ENCODE peak calls at places on chromosomes 3 and 15, in nine cellular contexts. G, D, T, K, E, R, M, B and P are unnamed samples.

GRCh38 chr3:60434323-60434722 is 816.9 kb downstream of the FHIT start:
- DNase-seq in G (no peak), D (no peak), T (no peak), K (no peak), E (no peak), R (no peak), M (no peak), B (no peak), P (no peak)

GRCh38 chr3:23931597-23931996 is 13.5 kb upstream of the NR1D2 start:
- DNase-seq in G (no peak), D (no peak), T (no peak), K (no peak), E (no peak), R (no peak), M (no peak), B (no peak), P (no peak)

GRCh38 chr3:193885832-193886231 is 250.1 kb upstream of the HES1 start:
- DNase-seq in G (no peak), D (no peak), T (no peak), K (no peak), E (no peak), R (no peak), M (no peak), B (no peak), P (peak)

GRCh38 chr15:69808756-69809155 is 289.0 kb downstream of the TLE3 start:
- DNase-seq in G (no peak), D (no peak), T (no peak), K (no peak), E (no peak), R (no peak), M (no peak), B (no peak), P (no peak)

GRCh38 chr3:53226142-53226840 is 29.5 kb downstream of the TKT start:
- DNase-seq in G (no peak), D (no peak), T (no peak), K (no peak), E (no peak), R (no peak), M (no peak), B (no peak), P (no peak)

GRCh38 chr3:171788546-171789351 is 21.5 kb downstream of the PLD1 start:
- DNase-seq in G (peak), D (peak), T (peak), K (no peak), E (no peak), R (no peak), M (no peak), B (peak), P (no peak)

GRCh38 chr3:126542340-126543241 is 16.1 kb downstream of the C3orf22 start:
- DNase-seq in G (no peak), D (no peak), T (no peak), K (no peak), E (no peak), R (no peak), M (peak), B (no peak), P (no peak)

GRCh38 chr3:73143821-73144237 is 82.4 kb downstream of the EBLN2 start:
- DNase-seq in G (peak), D (peak), T (no peak), K (no peak), E (no peak), R (no peak), M (no peak), B (peak), P (peak)

GRCh38 chr3:126621171-126621570 is 33.8 kb downstream of the TXNRD3 start:
- DNase-seq in G (peak), D (peak), T (no peak), K (no peak), E (no peak), R (no peak), M (no peak), B (peak), P (no peak)

GRCh38 chr15:62886431-62887071 is 156.0 kb upstream of the TPM1 start:
- DNase-seq in G (peak), D (no peak), T (no peak), K (peak), E (no peak), R (no peak), M (no peak), B (peak), P (no peak)

GRCh38 chr15:29220852-29221251 is 48.8 kb downstream of the NSMCE3 start:
- DNase-seq in G (no peak), D (no peak), T (no peak), K (no peak), E (no peak), R (no peak), M (no peak), B (no peak), P (no peak)

GRCh38 chr15:61069369-61070075 is 159.6 kb downstream of the RORA start:
- DNase-seq in G (no peak), D (peak), T (no peak), K (no peak), E (no peak), R (no peak), M (no peak), B (no peak), P (no peak)

GRCh38 chr3:53109822-53110771 is 20.1 kb downstream of the RFT1 start:
- DNase-seq in G (no peak), D (peak), T (peak), K (peak), E (peak), R (no peak), M (peak), B (peak), P (peak)

GRCh38 chr3:52827866-52828376 is 2.6 kb downstream of the ITIH4 start:
- DNase-seq in G (no peak), D (no peak), T (no peak), K (peak), E (no peak), R (no peak), M (no peak), B (peak), P (no peak)

GRCh38 chr3:138180375-138181029 is 5.8 kb upstream of the DBR1 start:
- DNase-seq in G (peak), D (no peak), T (peak), K (peak), E (no peak), R (no peak), M (no peak), B (peak), P (peak)

GRCh38 chr3:88141458-88142083 is 8.2 kb upstream of the C3orf38 start:
- DNase-seq in G (peak), D (peak), T (no peak), K (no peak), E (no peak), R (no peak), M (no peak), B (peak), P (no peak)

GRCh38 chr3:82672966-82673365 is 911.5 kb upstream of the GBE1 start:
- DNase-seq in G (peak), D (no peak), T (no peak), K (no peak), E (no peak), R (no peak), M (no peak), B (no peak), P (no peak)